ENCODE peak calls at places on chromosomes 6 and 20, in four cellular contexts. B is IMR-90; I is activated T-helper 1 cell treated with anti-CD3 and anti-CD28 coated beads, Interleukin-12 subunit alpha, Interleukin-12 subunit beta, Interleukin-2, Interleukin-4 antibody, amounts not matched to agents 30 ng/mL and 10 ng/mL and 1 ng/mL, durations not matched to agents 14 hours and 24 hours and 36 hours; R is GDM1. O is an unnamed sample.

GRCh38 chr6:2877960-2878359 is 25.1 kb downstream of the SERPINB9 start:
- DNase-seq in B (no peak), I (no peak), R (no peak), O (no peak)

GRCh38 chr6:169109821-169110220 is 143.8 kb downstream of the THBS2 start:
- DNase-seq in B (no peak), I (no peak), R (no peak), O (no peak)

GRCh38 chr20:48294942-48295341 is 509.7 kb upstream of the SULF2 start:
- DNase-seq in B (no peak), I (no peak), R (no peak), O (no peak)

GRCh38 chr6:168355716-168356522 is 36.3 kb upstream of the DACT2 start:
- DNase-seq in B (no peak), I (no peak), R (no peak), O (peak)

GRCh38 chr6:151391021-151391470 is 313 bp downstream of the ZBTB2 start:
- DNase-seq in B (peak), I (peak), R (peak), O (peak)

GRCh38 chr6:121994936-121995335 is 404.5 kb upstream of the HSF2 start:
- DNase-seq in B (no peak), I (no peak), R (no peak), O (no peak)

GRCh38 chr6:21594427-21595264 is 1.1 kb downstream of the SOX4 start:
- DNase-seq in B (peak), I (peak), R (peak), O (peak)

GRCh38 chr6:155026366-155027045 is 31.4 kb downstream of the TIAM2 start:
- DNase-seq in B (peak), I (no peak), R (no peak), O (peak)

GRCh38 chr6:150177260-150178246 is 34.7 kb downstream of the PPP1R14C start:
- DNase-seq in B (peak), I (no peak), R (no peak), O (no peak)

GRCh38 chr6:35485402-35485877 is 11.4 kb downstream of the TEAD3 start:
- DNase-seq in B (no peak), I (no peak), R (no peak), O (peak)

GRCh38 chr6:26270903-26271639 is 93.9 kb upstream of the BTN3A2 start:
- DNase-seq in B (peak), I (peak), R (no peak), O (peak)

GRCh38 chr6:16136086-16136485 is 7.2 kb downstream of the MYLIP start:
- DNase-seq in B (no peak), I (no peak), R (no peak), O (no peak)

GRCh38 chr6:121436966-121437756 is 1.7 kb downstream of the GJA1 start:
- DNase-seq in B (peak), I (no peak), R (peak), O (peak)

GRCh38 chr6:75608955-75609533 is 7.4 kb downstream of the SENP6 start:
- DNase-seq in B (no peak), I (no peak), R (peak), O (no peak)

GRCh38 chr6:117169060-117169635 is 96.2 kb upstream of the VGLL2 start:
- DNase-seq in B (no peak), I (no peak), R (no peak), O (no peak)

GRCh38 chr6:157219201-157220200 is 103.8 kb downstream of the TMEM242 start:
- DNase-seq in B (peak), I (no peak), R (no peak), O (peak)

GRCh38 chr6:37643851-37644672 is 53.6 kb downstream of the MDGA1 start:
- DNase-seq in B (peak), I (peak), R (peak), O (no peak)

GRCh38 chr6:139732451-139732850 is 358.0 kb upstream of the CITED2 start:
- DNase-seq in B (peak), I (no peak), R (no peak), O (peak)